ENCODE peak calls at places on chromosomes 4 and X, in nine cellular contexts. D is HT-29; Z is stimulated activated CD8-positive, alpha-beta memory T cell treated with anti-CD3 and anti-CD28 coated beads, Interleukin-15, amount 100 ng/mL, for 4 hours; I is kidney epithelial cell; N is AG09309; K is GM06990; S is central memory CD4-positive, alpha-beta T cell; M is cardiac muscle cell; O is non-pigmented ciliary epithelial cell. X is an unnamed sample.

GRCh38 chrX:39848900-39849299 is 248.9 kb downstream of the BCOR start:
- DNase-seq in M (peak), S (no peak), O (no peak), N (peak), I (no peak), D (no peak), K (no peak), Z (no peak), X (no peak)

GRCh38 chr4:52612341-52612740 is 46.8 kb downstream of the USP46 start:
- DNase-seq in M (peak), K (no peak), Z (no peak), O (no peak), D (no peak), S (no peak), I (no peak), N (no peak), X (no peak)

GRCh38 chr4:10589308-10589707 is 95.3 kb downstream of the CLNK start:
- DNase-seq in N (no peak), D (no peak), M (no peak), K (no peak), Z (no peak), O (no peak), S (no peak), I (no peak), X (no peak)

GRCh38 chr4:38949416-38950051 is 81.9 kb downstream of the FAM114A1 start:
- DNase-seq in D (no peak), S (peak), K (no peak), N (no peak), M (no peak), O (no peak), I (peak), Z (no peak), X (no peak)

GRCh38 chr4:106985830-106986229 is 50.3 kb downstream of the DKK2 start:
- DNase-seq in D (no peak), K (no peak), Z (no peak), S (no peak), N (no peak), I (no peak), O (no peak), M (no peak), X (no peak)

GRCh38 chr4:180363817-180364216 is 1879.4 kb upstream of the TENM3 start:
- DNase-seq in S (no peak), I (no peak), D (no peak), O (no peak), Z (no peak), N (no peak), M (no peak), K (no peak), X (no peak)

GRCh38 chrX:11478036-11478435 is 184.8 kb downstream of the AMELX start:
- DNase-seq in N (no peak), O (no peak), D (no peak), K (no peak), Z (no peak), M (no peak), S (no peak), I (no peak), X (no peak)

GRCh38 chr4:180028682-180029081 is 2214.5 kb upstream of the TENM3 start:
- DNase-seq in I (no peak), K (no peak), Z (no peak), O (peak), N (no peak), M (no peak), D (peak), S (no peak), X (no peak)

GRCh38 chr4:161762796-161763195 is 401.0 kb downstream of the FSTL5 start:
- DNase-seq in Z (no peak), O (peak), M (peak), I (peak), K (no peak), D (no peak), S (no peak), N (peak), X (no peak)

GRCh38 chr4:129261584-129261983 is 165.6 kb downstream of the C4orf33 start:
- DNase-seq in N (no peak), S (no peak), D (no peak), M (no peak), I (no peak), O (no peak), K (no peak), Z (no peak), X (no peak)

GRCh38 chr4:93740890-93741289 is 87.7 kb upstream of the ATOH1 start:
- DNase-seq in O (no peak), N (no peak), S (no peak), M (no peak), Z (no peak), D (no peak), I (no peak), K (no peak), X (no peak)

GRCh38 chr4:182286936-182287335 is 43.7 kb downstream of the TENM3 start:
- DNase-seq in I (no peak), O (no peak), Z (no peak), S (no peak), M (no peak), K (no peak), N (no peak), D (no peak), X (no peak)

GRCh38 chr4:121370729-121371325 is 10.0 kb downstream of the QRFPR start:
- DNase-seq in D (peak), S (peak), K (no peak), O (no peak), I (no peak), M (peak), Z (no peak), N (no peak), X (no peak)

GRCh38 chrX:34901761-34902160 is 40.8 kb upstream of the FAM47B start:
- DNase-seq in M (no peak), K (no peak), N (no peak), S (no peak), D (no peak), I (no peak), Z (no peak), O (no peak), X (no peak)

GRCh38 chrX:29461039-29461438 is 754.3 kb upstream of the MAGEB2 start:
- DNase-seq in O (no peak), M (no peak), D (no peak), K (no peak), I (no peak), Z (no peak), S (no peak), N (no peak), X (no peak)

GRCh38 chr4:101200561-101200960 is 146.8 kb downstream of the PPP3CA start:
- DNase-seq in K (no peak), Z (no peak), S (no peak), O (peak), I (peak), D (peak), M (peak), N (peak), X (no peak)

GRCh38 chr4:79747252-79747651 is 325.8 kb downstream of the ANTXR2 start:
- DNase-seq in D (no peak), K (no peak), M (no peak), S (no peak), I (no peak), Z (no peak), N (no peak), O (no peak), X (no peak)

GRCh38 chr4:184851200-184851541 is 25.4 kb upstream of the ACSL1 start:
- DNase-seq in I (no peak), N (no peak), D (no peak), M (peak), S (no peak), Z (no peak), O (no peak), K (peak), X (no peak)

GRCh38 chr4:6320663-6321062 is 51.0 kb downstream of the WFS1 start:
- DNase-seq in D (no peak), S (no peak), Z (no peak), O (no peak), I (no peak), M (no peak), N (no peak), K (no peak), X (no peak)

GRCh38 chrX:3161686-3162085 is 120.4 kb downstream of the ARSF start:
- DNase-seq in O (no peak), S (no peak), D (no peak), N (no peak), I (no peak), Z (no peak), K (no peak), M (peak), X (no peak)

X was measured in posterior vena cava.